ENCODE peak calls at places on chromosomes 6 and 20, in eight cellular contexts. G, E, Z, Q, C, A, T and F are unnamed samples.

GRCh38 chr6:5084787-5085637 is at the start of gene PPP1R3G:
- DNase-seq in C (peak; percentile 69), Q (no peak), A (peak; percentile 57), E (no peak), G (no peak), Z (peak; percentile 73), T (peak; percentile 35), F (peak; percentile 17)

GRCh38 chr6:20631525-20631924 is 97.3 kb downstream of the CDKAL1 start:
- DNase-seq in Z (no peak), E (no peak), A (peak; percentile 55), Q (no peak), C (no peak), G (no peak), T (no peak), F (no peak)

GRCh38 chr20:35235881-35236280 is 9.4 kb downstream of the MMP24 start:
- DNase-seq in E (no peak), T (no peak), Z (no peak), Q (no peak), G (no peak), C (no peak), A (no peak), F (no peak)

GRCh38 chr6:125888989-125889656 is 67.4 kb upstream of the HINT3 start:
- DNase-seq in E (no peak), Z (peak; percentile 22), C (no peak), G (no peak), A (peak; percentile 46), Q (no peak), T (peak; percentile 31), F (peak; percentile 31)

GRCh38 chr6:157632821-157633220 is 190.2 kb upstream of the SNX9 start:
- DNase-seq in Z (peak; percentile 89), A (peak; percentile 75), G (no peak), E (no peak), C (no peak), Q (no peak), T (no peak), F (peak; percentile 54)

GRCh38 chr6:35611235-35611634 is 77.5 kb downstream of the FKBP5 start:
- DNase-seq in E (no peak), Q (no peak), A (peak; percentile 24), C (no peak), T (no peak), G (no peak), Z (peak; percentile 90), F (peak; percentile 27)

GRCh38 chr6:104505838-104506237 is 353.9 kb downstream of the HACE1 start:
- DNase-seq in Q (no peak), C (no peak), E (no peak), A (no peak), G (no peak), Z (no peak), T (no peak), F (no peak)

GRCh38 chr20:63354636-63355385 is 6.3 kb downstream of the CHRNA4 start:
- DNase-seq in G (no peak), Q (no peak), T (no peak), A (no peak), E (no peak), Z (no peak), C (no peak), F (no peak)

DNA sequence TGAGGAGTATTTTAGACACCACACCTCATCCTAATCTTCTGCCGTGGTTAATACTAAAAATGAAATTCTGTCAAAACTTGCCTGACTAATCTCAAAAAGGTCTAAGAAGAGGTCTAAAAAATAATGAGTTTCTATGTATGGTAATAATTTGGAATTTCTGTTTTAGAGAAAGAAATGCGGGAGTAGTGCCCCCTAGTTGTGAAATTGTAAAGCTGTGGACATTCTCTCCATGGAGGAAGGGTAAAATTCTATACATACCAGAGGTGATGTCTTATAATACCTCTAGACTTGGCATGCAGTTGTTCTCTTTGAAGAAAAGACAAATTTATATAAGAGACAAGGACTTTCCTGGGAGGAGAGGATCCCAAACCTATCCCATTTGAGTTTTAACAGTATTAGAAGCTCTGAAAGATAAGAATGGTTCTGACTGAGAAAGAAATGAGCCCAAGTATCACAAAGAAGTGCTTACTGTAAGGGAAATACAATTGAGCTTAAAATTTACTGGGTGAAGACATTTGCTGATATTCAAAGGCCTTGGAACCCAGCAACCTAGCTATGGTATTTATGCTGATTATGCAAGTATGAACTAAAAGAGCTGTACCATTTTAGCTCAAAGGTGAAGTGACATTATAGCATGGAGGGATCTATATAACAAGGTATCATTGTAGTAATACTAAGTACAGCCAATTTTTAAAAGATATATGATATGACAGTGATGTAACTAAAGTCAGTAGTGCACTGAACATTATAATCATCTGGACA is 5.1 kb upstream of the EPHA7 start:
- DNase-seq in G (no peak), C (no peak), A (peak; percentile 21), E (no peak), Q (no peak), Z (no peak), T (peak; percentile 6), F (no peak)
- TF ChIP-seq CTCF in G (no peak), C (no peak), A (peak; percentile 58), E (peak; percentile 10), Q (peak; percentile 20), Z (peak; percentile 10), T (no peak), F (peak; percentile 71)

GRCh38 chr6:90982581-90982980 is 395.7 kb upstream of the MAP3K7 start:
- DNase-seq in Q (no peak), A (no peak), Z (no peak), E (no peak), C (no peak), G (no peak), T (no peak), F (no peak)

GRCh38 chr6:90977513-90977912 is 390.6 kb upstream of the MAP3K7 start:
- DNase-seq in C (no peak), E (no peak), Z (no peak), T (no peak), Q (no peak), A (no peak), G (no peak), F (no peak)

GRCh38 chr6:90983462-90983861 is 396.6 kb upstream of the MAP3K7 start:
- DNase-seq in C (no peak), G (no peak), E (no peak), T (no peak), A (no peak), Z (no peak), Q (no peak), F (no peak)

GRCh38 chr6:90978046-90978445 is 391.2 kb upstream of the MAP3K7 start:
- DNase-seq in A (no peak), G (no peak), C (no peak), Q (no peak), Z (peak; percentile 1), E (no peak), T (no peak), F (no peak)

DNA sequence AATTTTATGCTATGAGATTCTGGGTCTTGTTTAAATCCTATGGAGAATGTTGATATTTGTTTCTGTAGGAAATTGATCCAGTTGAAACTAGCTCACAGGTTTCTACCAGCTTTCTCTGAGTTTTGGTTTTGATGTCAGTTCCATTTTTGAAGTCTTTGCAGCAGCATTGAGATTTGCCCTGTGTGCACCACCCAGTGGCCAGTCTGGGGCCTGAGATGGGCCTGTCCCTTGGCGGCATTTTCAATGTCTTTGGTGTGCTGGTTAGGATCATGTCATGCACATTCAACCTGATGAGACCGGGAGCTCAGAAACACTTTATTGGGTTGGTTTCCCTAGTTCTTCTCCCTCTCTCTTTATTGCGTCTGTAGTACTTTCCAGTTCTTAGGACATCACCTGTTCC is 395.2 kb upstream of the MAP3K7 start:
- DNase-seq in Q (no peak), A (no peak), E (no peak), G (no peak), Z (no peak), C (no peak), T (no peak), F (no peak)
- TF ChIP-seq CTCF in Q (no peak), A (no peak), E (no peak), G (no peak), Z (no peak), C (no peak), T (no peak), F (no peak)

GRCh38 chr20:24782801-24783630 is 166.1 kb upstream of the CST7 start:
- DNase-seq in E (no peak), Q (no peak), Z (peak; percentile 51), G (no peak), C (no peak), A (no peak), T (peak; percentile 49), F (no peak)

GRCh38 chr20:24782221-24782620 is 166.8 kb upstream of the CST7 start:
- DNase-seq in C (no peak), T (no peak), E (no peak), Q (no peak), G (no peak), A (no peak), Z (no peak), F (no peak)

GRCh38 chr20:24785141-24785924 is 163.7 kb upstream of the CST7 start:
- DNase-seq in G (no peak), C (no peak), A (peak; percentile 43), E (no peak), Z (peak; percentile 90), Q (no peak), T (no peak), F (peak; percentile 70)

GRCh38 chr20:24784607-24785006 is 164.5 kb upstream of the CST7 start:
- DNase-seq in G (no peak), C (no peak), Q (no peak), Z (no peak), E (no peak), A (no peak), T (no peak), F (no peak)

DNA sequence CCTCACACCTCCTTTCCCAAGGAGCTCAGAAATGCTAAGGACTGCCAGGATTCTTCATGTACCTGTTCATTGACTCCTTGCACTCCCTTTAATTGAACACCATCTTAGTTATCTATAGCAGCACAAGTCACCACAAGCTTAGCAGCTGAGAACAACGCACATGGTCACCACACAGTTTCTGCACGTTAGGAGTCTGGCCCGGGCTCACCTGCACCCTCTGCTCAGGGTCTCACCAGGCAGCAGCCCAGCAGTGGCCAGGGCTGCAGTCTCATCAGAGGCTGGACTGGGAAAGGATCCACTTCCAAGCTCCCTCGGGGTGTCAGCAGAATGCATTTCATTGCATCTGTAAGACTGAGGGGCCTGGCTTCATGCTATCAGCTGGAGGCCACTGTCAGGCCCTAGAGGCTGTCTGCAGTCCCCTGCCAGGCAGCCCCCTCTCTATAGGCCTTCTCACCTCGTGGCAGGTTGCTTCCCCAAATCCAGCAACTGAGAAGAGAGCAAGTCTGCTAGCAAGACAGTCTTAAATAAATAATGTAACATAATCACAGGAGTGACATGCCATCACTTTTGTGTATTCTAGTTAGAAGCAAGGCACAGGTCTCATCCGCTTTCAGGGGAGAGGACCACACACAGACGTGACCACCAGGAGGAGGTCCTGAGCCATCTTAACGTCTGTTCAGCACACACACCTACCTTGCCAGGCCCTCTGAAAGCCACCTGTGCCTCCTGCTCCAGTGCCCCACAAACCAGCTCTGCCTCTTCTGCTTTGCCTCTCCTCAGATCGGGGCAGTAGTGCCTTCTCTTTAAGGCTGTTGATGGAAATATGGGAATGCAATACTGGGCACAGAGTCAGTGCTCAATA is 165.2 kb upstream of the CST7 start:
- DNase-seq in Q (no peak), E (no peak), C (no peak), T (peak; percentile 30), G (no peak), A (no peak), Z (no peak), F (no peak)
- TF ChIP-seq CTCF in Q (no peak), E (no peak), C (no peak), T (no peak), G (no peak), A (no peak), Z (no peak), F (peak; percentile 31)

DNA sequence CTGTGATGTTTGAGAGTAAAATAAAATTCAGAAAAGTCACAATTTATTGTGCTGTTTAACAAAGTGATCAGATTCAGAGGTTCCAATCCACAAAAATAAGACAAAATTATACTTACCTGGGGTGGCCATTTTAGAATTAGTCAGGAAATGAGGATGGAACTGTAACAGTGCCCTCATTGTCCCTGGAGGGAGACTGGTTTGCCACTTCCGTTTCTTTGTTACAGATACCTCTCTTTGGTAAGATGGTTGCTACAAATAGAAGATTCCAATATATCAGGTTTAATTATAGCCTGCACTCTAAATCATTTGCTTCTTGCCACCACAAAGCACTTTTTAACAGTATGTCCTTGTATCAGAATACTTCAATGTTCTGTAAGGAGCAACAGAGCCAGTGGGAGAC is 95.6 kb downstream of the CTNNBL1 start:
- DNase-seq in Z (no peak), Q (no peak), C (no peak), G (no peak), A (no peak), E (no peak), T (no peak), F (no peak)
- TF ChIP-seq CTCF in Z (no peak), Q (no peak), C (no peak), G (no peak), A (no peak), E (no peak), T (no peak), F (no peak)